ENCODE peak calls at places on chromosomes 7 and 10, in six cellular contexts. One of them, this sample, is unnamed.

GRCh38 chr7:1042161-1042833 is 2.0 kb upstream of the GPR146 start:
- DNase-seq in amniotic stem cell: no peak
- DNase-seq in NCI-H1105: no peak
- DNase-seq in NCI-H510A treated with DMSO at 0.1 percent for 48 hours: no peak
- DNase-seq in astrocyte of the spinal cord: no peak
- DNase-seq in effector CD8-positive, alpha-beta T cell: no peak
- DNase-seq in this sample: no peak

GRCh38 chr10:1142596-1142995 is 86.4 kb downstream of the WDR37 start:
- DNase-seq in amniotic stem cell: no peak
- DNase-seq in NCI-H510A treated with DMSO at 0.1 percent for 48 hours: no peak
- DNase-seq in astrocyte of the spinal cord: no peak
- DNase-seq in effector CD8-positive, alpha-beta T cell: no peak
- DNase-seq in NCI-H1105: no peak
- DNase-seq in this sample: no peak

GRCh38 chr7:48424731-48425130 is 253.5 kb downstream of the ABCA13 start:
- DNase-seq in NCI-H510A treated with DMSO at 0.1 percent for 48 hours: no peak
- DNase-seq in amniotic stem cell: no peak
- DNase-seq in effector CD8-positive, alpha-beta T cell: no peak
- DNase-seq in NCI-H1105: no peak
- DNase-seq in astrocyte of the spinal cord: peak
- DNase-seq in this sample: no peak

GRCh38 chr10:111732116-111732785 is 451.3 kb downstream of the GPAM start:
- DNase-seq in amniotic stem cell: no peak
- DNase-seq in NCI-H1105: no peak
- DNase-seq in astrocyte of the spinal cord: no peak
- DNase-seq in NCI-H510A treated with DMSO at 0.1 percent for 48 hours: no peak
- DNase-seq in effector CD8-positive, alpha-beta T cell: no peak
- DNase-seq in this sample: no peak

GRCh38 chr10:62264702-62265436 is 3.8 kb downstream of the RTKN2 start:
- DNase-seq in astrocyte of the spinal cord: peak
- DNase-seq in amniotic stem cell: peak
- DNase-seq in NCI-H510A treated with DMSO at 0.1 percent for 48 hours: peak
- DNase-seq in effector CD8-positive, alpha-beta T cell: no peak
- DNase-seq in NCI-H1105: peak
- DNase-seq in this sample: peak

GRCh38 chr10:43131906-43132305 is 6.3 kb upstream of the CSGALNACT2 start:
- DNase-seq in NCI-H510A treated with DMSO at 0.1 percent for 48 hours: no peak
- DNase-seq in NCI-H1105: no peak
- DNase-seq in amniotic stem cell: no peak
- DNase-seq in effector CD8-positive, alpha-beta T cell: no peak
- DNase-seq in astrocyte of the spinal cord: no peak
- DNase-seq in this sample: no peak

GRCh38 chr10:82245157-82245556 is 370.2 kb downstream of the NRG3 start:
- DNase-seq in astrocyte of the spinal cord: no peak
- DNase-seq in effector CD8-positive, alpha-beta T cell: no peak
- DNase-seq in amniotic stem cell: no peak
- DNase-seq in NCI-H1105: no peak
- DNase-seq in NCI-H510A treated with DMSO at 0.1 percent for 48 hours: no peak
- DNase-seq in this sample: no peak

GRCh38 chr10:69337312-69338132 is 59.2 kb downstream of the HK1 start:
- DNase-seq in NCI-H1105: peak
- DNase-seq in NCI-H510A treated with DMSO at 0.1 percent for 48 hours: peak
- DNase-seq in astrocyte of the spinal cord: peak
- DNase-seq in amniotic stem cell: no peak
- DNase-seq in effector CD8-positive, alpha-beta T cell: no peak
- DNase-seq in this sample: no peak

GRCh38 chr7:146176790-146177189 is 60.2 kb downstream of the CNTNAP2 start:
- DNase-seq in astrocyte of the spinal cord: no peak
- DNase-seq in NCI-H1105: no peak
- DNase-seq in effector CD8-positive, alpha-beta T cell: no peak
- DNase-seq in NCI-H510A treated with DMSO at 0.1 percent for 48 hours: peak
- DNase-seq in amniotic stem cell: no peak
- DNase-seq in this sample: no peak

GRCh38 chr10:59807629-59808620 is 54.7 kb upstream of the MRLN start:
- DNase-seq in amniotic stem cell: no peak
- DNase-seq in NCI-H510A treated with DMSO at 0.1 percent for 48 hours: no peak
- DNase-seq in effector CD8-positive, alpha-beta T cell: no peak
- DNase-seq in NCI-H1105: no peak
- DNase-seq in astrocyte of the spinal cord: no peak
- DNase-seq in this sample: no peak

GRCh38 chr7:5296627-5297226 is 14.0 kb downstream of the SLC29A4 start:
- DNase-seq in NCI-H1105: no peak
- DNase-seq in astrocyte of the spinal cord: no peak
- DNase-seq in NCI-H510A treated with DMSO at 0.1 percent for 48 hours: no peak
- DNase-seq in amniotic stem cell: no peak
- DNase-seq in effector CD8-positive, alpha-beta T cell: peak
- DNase-seq in this sample: no peak

GRCh38 chr7:142809671-142810070 is 38.9 kb downstream of the PRSS2 start:
- DNase-seq in NCI-H510A treated with DMSO at 0.1 percent for 48 hours: no peak
- DNase-seq in astrocyte of the spinal cord: no peak
- DNase-seq in NCI-H1105: no peak
- DNase-seq in amniotic stem cell: no peak
- DNase-seq in effector CD8-positive, alpha-beta T cell: no peak
- DNase-seq in this sample: no peak

GRCh38 chr7:85851571-85852193 is 664.8 kb upstream of the SEMA3D start:
- DNase-seq in NCI-H510A treated with DMSO at 0.1 percent for 48 hours: peak
- DNase-seq in astrocyte of the spinal cord: peak
- DNase-seq in effector CD8-positive, alpha-beta T cell: no peak
- DNase-seq in amniotic stem cell: no peak
- DNase-seq in NCI-H1105: no peak
- DNase-seq in this sample: no peak

GRCh38 chr7:148436135-148436534 is 154.4 kb upstream of the C7orf33 start:
- DNase-seq in astrocyte of the spinal cord: no peak
- DNase-seq in amniotic stem cell: no peak
- DNase-seq in NCI-H510A treated with DMSO at 0.1 percent for 48 hours: no peak
- DNase-seq in effector CD8-positive, alpha-beta T cell: no peak
- DNase-seq in NCI-H1105: no peak
- DNase-seq in this sample: no peak

GRCh38 chr7:126302639-126303038 is 950.1 kb downstream of the GRM8 start:
- DNase-seq in amniotic stem cell: no peak
- DNase-seq in NCI-H1105: no peak
- DNase-seq in astrocyte of the spinal cord: no peak
- DNase-seq in effector CD8-positive, alpha-beta T cell: no peak
- DNase-seq in NCI-H510A treated with DMSO at 0.1 percent for 48 hours: no peak
- DNase-seq in this sample: no peak

GRCh38 chr10:34717429-34717828 is 97.7 kb downstream of the PARD3 start:
- DNase-seq in amniotic stem cell: no peak
- DNase-seq in astrocyte of the spinal cord: no peak
- DNase-seq in NCI-H510A treated with DMSO at 0.1 percent for 48 hours: no peak
- DNase-seq in effector CD8-positive, alpha-beta T cell: no peak
- DNase-seq in NCI-H1105: no peak
- DNase-seq in this sample: no peak

GRCh38 chr7:26332698-26333097 is 41.0 kb downstream of the SNX10 start:
- DNase-seq in NCI-H510A treated with DMSO at 0.1 percent for 48 hours: no peak
- DNase-seq in amniotic stem cell: no peak
- DNase-seq in astrocyte of the spinal cord: no peak
- DNase-seq in NCI-H1105: no peak
- DNase-seq in effector CD8-positive, alpha-beta T cell: no peak
- DNase-seq in this sample: no peak

GRCh38 chr7:34451923-34452322 is 206.1 kb upstream of the NPSR1 start:
- DNase-seq in effector CD8-positive, alpha-beta T cell: no peak
- DNase-seq in NCI-H1105: no peak
- DNase-seq in astrocyte of the spinal cord: peak
- DNase-seq in NCI-H510A treated with DMSO at 0.1 percent for 48 hours: no peak
- DNase-seq in amniotic stem cell: no peak
- DNase-seq in this sample: no peak

GRCh38 chr10:4450981-4451501 is 375.0 kb upstream of the AKR1E2 start:
- DNase-seq in amniotic stem cell: peak
- DNase-seq in effector CD8-positive, alpha-beta T cell: no peak
- DNase-seq in astrocyte of the spinal cord: peak
- DNase-seq in NCI-H510A treated with DMSO at 0.1 percent for 48 hours: no peak
- DNase-seq in NCI-H1105: no peak
- DNase-seq in this sample: no peak

GRCh38 chr10:110398419-110399162 is 93.9 kb upstream of the SMNDC1 start:
- DNase-seq in NCI-H1105: no peak
- DNase-seq in effector CD8-positive, alpha-beta T cell: no peak
- DNase-seq in NCI-H510A treated with DMSO at 0.1 percent for 48 hours: no peak
- DNase-seq in amniotic stem cell: peak
- DNase-seq in astrocyte of the spinal cord: peak
- DNase-seq in this sample: peak

GRCh38 chr7:20198295-20198694 is 18.9 kb downstream of the MACC1 start:
- DNase-seq in NCI-H510A treated with DMSO at 0.1 percent for 48 hours: peak
- DNase-seq in effector CD8-positive, alpha-beta T cell: no peak
- DNase-seq in NCI-H1105: no peak
- DNase-seq in astrocyte of the spinal cord: no peak
- DNase-seq in amniotic stem cell: no peak
- DNase-seq in this sample: no peak

GRCh38 chr7:157962458-157963306 is 624.9 kb downstream of the PTPRN2 start:
- DNase-seq in effector CD8-positive, alpha-beta T cell: no peak
- DNase-seq in NCI-H510A treated with DMSO at 0.1 percent for 48 hours: peak
- DNase-seq in NCI-H1105: no peak
- DNase-seq in amniotic stem cell: no peak
- DNase-seq in astrocyte of the spinal cord: no peak
- DNase-seq in this sample: no peak

GRCh38 chr10:31148955-31149354 is 117.3 kb upstream of the ZNF438 start:
- DNase-seq in NCI-H1105: no peak
- DNase-seq in amniotic stem cell: no peak
- DNase-seq in NCI-H510A treated with DMSO at 0.1 percent for 48 hours: no peak
- DNase-seq in astrocyte of the spinal cord: peak
- DNase-seq in effector CD8-positive, alpha-beta T cell: no peak
- DNase-seq in this sample: no peak

GRCh38 chr10:121244791-121245190 is 353.5 kb downstream of the FGFR2 start:
- DNase-seq in astrocyte of the spinal cord: peak
- DNase-seq in NCI-H510A treated with DMSO at 0.1 percent for 48 hours: no peak
- DNase-seq in NCI-H1105: no peak
- DNase-seq in amniotic stem cell: no peak
- DNase-seq in effector CD8-positive, alpha-beta T cell: no peak
- DNase-seq in this sample: no peak